ENCODE peak calls at places on chromosomes 3 and 15, in nine cellular contexts. One of them, this sample, is unnamed.

GRCh38 chr3:183958775-183959174 is 58.9 kb downstream of the ABCC5 start:
- DNase-seq in brain microvascular endothelial cell: no peak
- DNase-seq in HAP-1: no peak
- DNase-seq in SJSA1: no peak
- DNase-seq in fibroblast of lung: no peak
- DNase-seq in left ventricle myocardium inferior: no peak
- DNase-seq in kidney epithelial cell: no peak
- DNase-seq in mesenchymal stem cell: no peak
- DNase-seq in fibroblast of the aortic adventitia: no peak
- DNase-seq in this sample: no peak

GRCh38 chr3:17841190-17841828 is 98.9 kb upstream of the TBC1D5 start:
- DNase-seq in fibroblast of the aortic adventitia: peak
- DNase-seq in mesenchymal stem cell: peak
- DNase-seq in kidney epithelial cell: no peak
- DNase-seq in SJSA1: peak
- DNase-seq in brain microvascular endothelial cell: peak
- DNase-seq in left ventricle myocardium inferior: peak
- DNase-seq in HAP-1: peak
- DNase-seq in fibroblast of lung: peak
- DNase-seq in this sample: peak

GRCh38 chr15:65818927-65819562 is 27.0 kb upstream of the DENND4A start:
- DNase-seq in kidney epithelial cell: no peak
- DNase-seq in brain microvascular endothelial cell: peak
- DNase-seq in SJSA1: no peak
- DNase-seq in HAP-1: no peak
- DNase-seq in fibroblast of lung: no peak
- DNase-seq in fibroblast of the aortic adventitia: no peak
- DNase-seq in mesenchymal stem cell: peak
- DNase-seq in left ventricle myocardium inferior: no peak
- DNase-seq in this sample: no peak

GRCh38 chr3:97882975-97883598 is 61.3 kb downstream of the CRYBG3 start:
- DNase-seq in fibroblast of the aortic adventitia: peak
- DNase-seq in SJSA1: no peak
- DNase-seq in kidney epithelial cell: no peak
- DNase-seq in HAP-1: no peak
- DNase-seq in fibroblast of lung: peak
- DNase-seq in mesenchymal stem cell: peak
- DNase-seq in brain microvascular endothelial cell: peak
- DNase-seq in left ventricle myocardium inferior: no peak
- DNase-seq in this sample: peak

GRCh38 chr3:134381836-134382442 is 7.7 kb upstream of the AMOTL2 start:
- DNase-seq in mesenchymal stem cell: no peak
- DNase-seq in left ventricle myocardium inferior: no peak
- DNase-seq in kidney epithelial cell: peak
- DNase-seq in fibroblast of the aortic adventitia: no peak
- DNase-seq in brain microvascular endothelial cell: no peak
- DNase-seq in SJSA1: peak
- DNase-seq in HAP-1: no peak
- DNase-seq in fibroblast of lung: no peak
- DNase-seq in this sample: no peak

GRCh38 chr3:132135628-132136333 is 101.0 kb upstream of the CPNE4 start:
- DNase-seq in SJSA1: peak
- DNase-seq in left ventricle myocardium inferior: no peak
- DNase-seq in fibroblast of lung: peak
- DNase-seq in kidney epithelial cell: peak
- DNase-seq in mesenchymal stem cell: peak
- DNase-seq in fibroblast of the aortic adventitia: peak
- DNase-seq in brain microvascular endothelial cell: peak
- DNase-seq in HAP-1: no peak
- DNase-seq in this sample: peak

GRCh38 chr3:38348903-38349302 is 2.3 kb downstream of the XYLB start:
- DNase-seq in kidney epithelial cell: no peak
- DNase-seq in fibroblast of lung: peak
- DNase-seq in SJSA1: no peak
- DNase-seq in mesenchymal stem cell: peak
- DNase-seq in HAP-1: no peak
- DNase-seq in fibroblast of the aortic adventitia: peak
- DNase-seq in left ventricle myocardium inferior: no peak
- DNase-seq in brain microvascular endothelial cell: peak
- DNase-seq in this sample: peak

GRCh38 chr15:87716422-87716821 is 540.1 kb downstream of the NTRK3 start:
- DNase-seq in left ventricle myocardium inferior: no peak
- DNase-seq in kidney epithelial cell: no peak
- DNase-seq in brain microvascular endothelial cell: no peak
- DNase-seq in fibroblast of lung: no peak
- DNase-seq in fibroblast of the aortic adventitia: no peak
- DNase-seq in HAP-1: no peak
- DNase-seq in SJSA1: no peak
- DNase-seq in mesenchymal stem cell: no peak
- DNase-seq in this sample: no peak

GRCh38 chr3:1010228-1010627 is 82.6 kb upstream of the CNTN6 start:
- DNase-seq in brain microvascular endothelial cell: no peak
- DNase-seq in mesenchymal stem cell: no peak
- DNase-seq in left ventricle myocardium inferior: no peak
- DNase-seq in kidney epithelial cell: no peak
- DNase-seq in fibroblast of lung: no peak
- DNase-seq in fibroblast of the aortic adventitia: no peak
- DNase-seq in SJSA1: no peak
- DNase-seq in HAP-1: no peak
- DNase-seq in this sample: no peak

GRCh38 chr15:22903961-22904534 is 65.6 kb downstream of the NIPA2 start:
- DNase-seq in HAP-1: no peak
- DNase-seq in left ventricle myocardium inferior: no peak
- DNase-seq in kidney epithelial cell: no peak
- DNase-seq in SJSA1: no peak
- DNase-seq in mesenchymal stem cell: no peak
- DNase-seq in brain microvascular endothelial cell: no peak
- DNase-seq in fibroblast of the aortic adventitia: no peak
- DNase-seq in fibroblast of lung: no peak
- DNase-seq in this sample: no peak

GRCh38 chr3:11230807-11231206 is 41.4 kb upstream of the ATG7 start:
- DNase-seq in mesenchymal stem cell: no peak
- DNase-seq in brain microvascular endothelial cell: no peak
- DNase-seq in kidney epithelial cell: no peak
- DNase-seq in left ventricle myocardium inferior: no peak
- DNase-seq in HAP-1: no peak
- DNase-seq in fibroblast of lung: no peak
- DNase-seq in fibroblast of the aortic adventitia: no peak
- DNase-seq in SJSA1: no peak
- DNase-seq in this sample: no peak

GRCh38 chr3:151210676-151211381 is 7.8 kb upstream of the GPR171 start:
- DNase-seq in mesenchymal stem cell: no peak
- DNase-seq in HAP-1: no peak
- DNase-seq in left ventricle myocardium inferior: no peak
- DNase-seq in fibroblast of lung: no peak
- DNase-seq in SJSA1: no peak
- DNase-seq in fibroblast of the aortic adventitia: peak
- DNase-seq in kidney epithelial cell: no peak
- DNase-seq in brain microvascular endothelial cell: no peak
- DNase-seq in this sample: no peak

GRCh38 chr3:5021571-5022092 is 42.4 kb downstream of the BHLHE40 start:
- DNase-seq in HAP-1: no peak
- DNase-seq in fibroblast of the aortic adventitia: peak
- DNase-seq in brain microvascular endothelial cell: peak
- DNase-seq in left ventricle myocardium inferior: no peak
- DNase-seq in mesenchymal stem cell: peak
- DNase-seq in kidney epithelial cell: peak
- DNase-seq in fibroblast of lung: peak
- DNase-seq in SJSA1: peak
- DNase-seq in this sample: no peak

GRCh38 chr3:193688845-193689714 is 96.1 kb downstream of the OPA1 start:
- DNase-seq in kidney epithelial cell: no peak
- DNase-seq in fibroblast of lung: no peak
- DNase-seq in SJSA1: no peak
- DNase-seq in mesenchymal stem cell: no peak
- DNase-seq in fibroblast of the aortic adventitia: no peak
- DNase-seq in left ventricle myocardium inferior: no peak
- DNase-seq in HAP-1: no peak
- DNase-seq in brain microvascular endothelial cell: no peak
- DNase-seq in this sample: no peak

GRCh38 chr3:66506154-66506553 is 5.3 kb upstream of the LRIG1 start:
- DNase-seq in kidney epithelial cell: no peak
- DNase-seq in fibroblast of lung: no peak
- DNase-seq in SJSA1: no peak
- DNase-seq in mesenchymal stem cell: no peak
- DNase-seq in brain microvascular endothelial cell: no peak
- DNase-seq in left ventricle myocardium inferior: no peak
- DNase-seq in HAP-1: no peak
- DNase-seq in fibroblast of the aortic adventitia: no peak
- DNase-seq in this sample: no peak
- H3K4me3 ChIP-seq in kidney epithelial cell: no peak
- H3K4me3 ChIP-seq in fibroblast of lung: no peak
- H3K4me3 ChIP-seq in SJSA1: no peak
- H3K4me3 ChIP-seq in mesenchymal stem cell: no peak
- H3K4me3 ChIP-seq in brain microvascular endothelial cell: no peak
- H3K4me3 ChIP-seq in left ventricle myocardium inferior: no peak
- H3K4me3 ChIP-seq in HAP-1: no peak
- H3K4me3 ChIP-seq in fibroblast of the aortic adventitia: no peak
- H3K4me3 ChIP-seq in this sample: no peak

GRCh38 chr15:98421419-98422085 is 226.8 kb upstream of the IGF1R start:
- DNase-seq in brain microvascular endothelial cell: peak
- DNase-seq in SJSA1: peak
- DNase-seq in left ventricle myocardium inferior: peak
- DNase-seq in mesenchymal stem cell: peak
- DNase-seq in fibroblast of lung: peak
- DNase-seq in fibroblast of the aortic adventitia: peak
- DNase-seq in HAP-1: peak
- DNase-seq in kidney epithelial cell: no peak
- DNase-seq in this sample: peak
- H3K4me3 ChIP-seq in brain microvascular endothelial cell: no peak
- H3K4me3 ChIP-seq in SJSA1: no peak
- H3K4me3 ChIP-seq in left ventricle myocardium inferior: peak
- H3K4me3 ChIP-seq in mesenchymal stem cell: peak
- H3K4me3 ChIP-seq in fibroblast of lung: no peak
- H3K4me3 ChIP-seq in fibroblast of the aortic adventitia: no peak
- H3K4me3 ChIP-seq in HAP-1: peak
- H3K4me3 ChIP-seq in kidney epithelial cell: no peak
- H3K4me3 ChIP-seq in this sample: peak

GRCh38 chr3:52817221-52817620 is 13.3 kb downstream of the ITIH4 start:
- DNase-seq in kidney epithelial cell: no peak
- DNase-seq in HAP-1: no peak
- DNase-seq in brain microvascular endothelial cell: no peak
- DNase-seq in left ventricle myocardium inferior: no peak
- DNase-seq in SJSA1: no peak
- DNase-seq in fibroblast of the aortic adventitia: no peak
- DNase-seq in fibroblast of lung: no peak
- DNase-seq in mesenchymal stem cell: no peak
- DNase-seq in this sample: no peak
- H3K4me3 ChIP-seq in kidney epithelial cell: no peak
- H3K4me3 ChIP-seq in HAP-1: no peak
- H3K4me3 ChIP-seq in brain microvascular endothelial cell: no peak
- H3K4me3 ChIP-seq in left ventricle myocardium inferior: no peak
- H3K4me3 ChIP-seq in SJSA1: no peak
- H3K4me3 ChIP-seq in fibroblast of the aortic adventitia: no peak
- H3K4me3 ChIP-seq in fibroblast of lung: no peak
- H3K4me3 ChIP-seq in mesenchymal stem cell: no peak
- H3K4me3 ChIP-seq in this sample: no peak

GRCh38 chr3:48301020-48301813 is 32.2 kb downstream of the SPINK8 start:
- DNase-seq in mesenchymal stem cell: peak
- DNase-seq in HAP-1: peak
- DNase-seq in left ventricle myocardium inferior: peak
- DNase-seq in SJSA1: peak
- DNase-seq in brain microvascular endothelial cell: peak
- DNase-seq in kidney epithelial cell: peak
- DNase-seq in fibroblast of the aortic adventitia: peak
- DNase-seq in fibroblast of lung: peak
- DNase-seq in this sample: peak

GRCh38 chr3:48301814-48302194 is 31.7 kb downstream of the SPINK8 start:
- DNase-seq in mesenchymal stem cell: no peak
- DNase-seq in fibroblast of lung: peak
- DNase-seq in HAP-1: no peak
- DNase-seq in left ventricle myocardium inferior: no peak
- DNase-seq in SJSA1: no peak
- DNase-seq in brain microvascular endothelial cell: peak
- DNase-seq in fibroblast of the aortic adventitia: peak
- DNase-seq in kidney epithelial cell: no peak
- DNase-seq in this sample: peak

GRCh38 chr3:48296699-48297098 is 36.8 kb downstream of the SPINK8 start:
- DNase-seq in brain microvascular endothelial cell: no peak
- DNase-seq in fibroblast of the aortic adventitia: no peak
- DNase-seq in left ventricle myocardium inferior: no peak
- DNase-seq in mesenchymal stem cell: no peak
- DNase-seq in HAP-1: no peak
- DNase-seq in kidney epithelial cell: no peak
- DNase-seq in SJSA1: no peak
- DNase-seq in fibroblast of lung: no peak
- DNase-seq in this sample: no peak

GRCh38 chr3:48297111-48297810 is 36.2 kb downstream of the SPINK8 start:
- DNase-seq in brain microvascular endothelial cell: no peak
- DNase-seq in SJSA1: no peak
- DNase-seq in left ventricle myocardium inferior: no peak
- DNase-seq in mesenchymal stem cell: no peak
- DNase-seq in kidney epithelial cell: no peak
- DNase-seq in fibroblast of the aortic adventitia: no peak
- DNase-seq in fibroblast of lung: no peak
- DNase-seq in HAP-1: no peak
- DNase-seq in this sample: no peak

GRCh38 chr3:48299746-48300361 is 33.6 kb downstream of the SPINK8 start:
- DNase-seq in kidney epithelial cell: no peak
- DNase-seq in left ventricle myocardium inferior: no peak
- DNase-seq in mesenchymal stem cell: no peak
- DNase-seq in brain microvascular endothelial cell: no peak
- DNase-seq in fibroblast of lung: no peak
- DNase-seq in fibroblast of the aortic adventitia: no peak
- DNase-seq in SJSA1: no peak
- DNase-seq in HAP-1: no peak
- DNase-seq in this sample: no peak
- H3K4me3 ChIP-seq in kidney epithelial cell: no peak
- H3K4me3 ChIP-seq in left ventricle myocardium inferior: peak
- H3K4me3 ChIP-seq in mesenchymal stem cell: peak
- H3K4me3 ChIP-seq in brain microvascular endothelial cell: no peak
- H3K4me3 ChIP-seq in fibroblast of lung: peak
- H3K4me3 ChIP-seq in fibroblast of the aortic adventitia: peak
- H3K4me3 ChIP-seq in SJSA1: no peak
- H3K4me3 ChIP-seq in HAP-1: peak
- H3K4me3 ChIP-seq in this sample: peak

GRCh38 chr15:44656913-44657312 is 6.5 kb downstream of the SPG11 start:
- DNase-seq in kidney epithelial cell: no peak
- DNase-seq in brain microvascular endothelial cell: no peak
- DNase-seq in HAP-1: no peak
- DNase-seq in fibroblast of lung: no peak
- DNase-seq in SJSA1: no peak
- DNase-seq in left ventricle myocardium inferior: no peak
- DNase-seq in fibroblast of the aortic adventitia: no peak
- DNase-seq in mesenchymal stem cell: no peak
- DNase-seq in this sample: no peak
- H3K4me3 ChIP-seq in kidney epithelial cell: no peak
- H3K4me3 ChIP-seq in brain microvascular endothelial cell: no peak
- H3K4me3 ChIP-seq in HAP-1: no peak
- H3K4me3 ChIP-seq in fibroblast of lung: no peak
- H3K4me3 ChIP-seq in SJSA1: no peak
- H3K4me3 ChIP-seq in left ventricle myocardium inferior: peak
- H3K4me3 ChIP-seq in fibroblast of the aortic adventitia: no peak
- H3K4me3 ChIP-seq in mesenchymal stem cell: no peak
- H3K4me3 ChIP-seq in this sample: no peak

This sample was measured in A673.